ENCODE peak calls at places on chromosomes 11 and 22, in four cellular contexts. Z is astrocyte of the cerebellum, L is heart right ventricle, D is brain microvascular endothelial cell. B is an unnamed sample.

GRCh38 chr11:18312012-18312411 is 9.9 kb downstream of the HPS5 start:
- DNase-seq in Z (peak; percentile 18), L (no peak), D (peak; percentile 11), B (no peak)

GRCh38 chr11:27754035-27755017 is 54.1 kb upstream of the BDNF start:
- DNase-seq in Z (peak; percentile 87), L (no peak), D (peak; percentile 82), B (no peak)

GRCh38 chr11:76850815-76851214 is 9.9 kb upstream of the ACER3 start:
- DNase-seq in Z (no peak), L (peak; percentile 19), D (no peak), B (no peak)

GRCh38 chr22:40928657-40929056 is 22.5 kb upstream of the RBX1 start:
- DNase-seq in Z (no peak), L (no peak), D (no peak), B (no peak)

GRCh38 chr11:133895551-133895950 is 50.2 kb upstream of the SPATA19 start:
- DNase-seq in Z (no peak), L (no peak), D (no peak), B (no peak)

GRCh38 chr11:14454861-14455632 is 44.6 kb downstream of the COPB1 start:
- DNase-seq in Z (peak; percentile 12), L (no peak), D (no peak), B (no peak)

GRCh38 chr22:37932821-37933578 is 20.4 kb downstream of the C22orf23 start:
- DNase-seq in Z (no peak), L (no peak), D (no peak), B (no peak)

GRCh38 chr11:43907028-43907966 is 26.7 kb downstream of the ALKBH3 start:
- DNase-seq in Z (no peak), L (no peak), D (no peak), B (no peak)

GRCh38 chr22:45818130-45819085 is 146.8 kb downstream of the ATXN10 start:
- DNase-seq in Z (no peak), L (peak; percentile 58), D (no peak), B (no peak)

GRCh38 chr11:61122761-61123160 is 20.5 kb downstream of the CD5 start:
- DNase-seq in Z (no peak), L (no peak), D (no peak), B (no peak)

GRCh38 chr11:111634981-111635705 is 32.9 kb downstream of the SIK2 start:
- DNase-seq in Z (peak; percentile 34), L (no peak), D (no peak), B (no peak)

GRCh38 chr11:107825875-107826274 is 32.7 kb downstream of the SLC35F2 start:
- DNase-seq in Z (no peak), L (no peak), D (no peak), B (no peak)

GRCh38 chr22:45007946-45008852 is 1.6 kb downstream of the PHF21B start:
- DNase-seq in Z (no peak), L (peak; percentile 8), D (no peak), B (no peak)

GRCh38 chr11:32023370-32023964 is 67.4 kb upstream of the RCN1 start:
- DNase-seq in Z (no peak), L (no peak), D (no peak), B (no peak)

GRCh38 chr11:78200553-78200952 is 11.8 kb downstream of the USP35 start:
- DNase-seq in Z (no peak), L (no peak), D (no peak), B (no peak)

GRCh38 chr11:31987118-31988005 is 103.5 kb upstream of the RCN1 start:
- DNase-seq in Z (no peak), L (no peak), D (no peak), B (no peak)

GRCh38 chr11:133197425-133197824 is 334.9 kb downstream of the OPCML start:
- DNase-seq in Z (no peak), L (no peak), D (no peak), B (no peak)

GRCh38 chr22:45430871-45431270 is 17.4 kb downstream of the RIBC2 start:
- DNase-seq in Z (no peak), L (no peak), D (no peak), B (no peak)

GRCh38 chr11:3037945-3038271 is 19.3 kb downstream of the CARS1 start:
- DNase-seq in Z (no peak), L (no peak), D (no peak), B (no peak)

GRCh38 chr22:24521791-24522245 is 26.7 kb downstream of the UPB1 start:
- DNase-seq in Z (peak; percentile 35), L (no peak), D (peak; percentile 41), B (no peak)

GRCh38 chr22:31734512-31734911 is 15.4 kb downstream of the PRR14L start:
- DNase-seq in Z (peak; percentile 31), L (no peak), D (peak; percentile 68), B (no peak)

GRCh38 chr11:62805044-62805892 is at the start of gene NXF1:
- DNase-seq in Z (peak; percentile 83), L (peak; percentile 94), D (peak; percentile 85), B (peak; percentile 99)

GRCh38 chr11:37552284-37552683 is 954.2 kb upstream of the RAG2 start:
- DNase-seq in Z (no peak), L (no peak), D (no peak), B (no peak)

GRCh38 chr22:39405346-39406085 is 5.9 kb downstream of the TAB1 start:
- DNase-seq in Z (no peak), L (no peak), D (peak; percentile 75), B (no peak)

GRCh38 chr11:119067371-119068222 is at the start of gene VPS11:
- DNase-seq in Z (peak; percentile 89), L (peak; percentile 97), D (peak; percentile 95), B (peak; percentile 94)

DNA sequence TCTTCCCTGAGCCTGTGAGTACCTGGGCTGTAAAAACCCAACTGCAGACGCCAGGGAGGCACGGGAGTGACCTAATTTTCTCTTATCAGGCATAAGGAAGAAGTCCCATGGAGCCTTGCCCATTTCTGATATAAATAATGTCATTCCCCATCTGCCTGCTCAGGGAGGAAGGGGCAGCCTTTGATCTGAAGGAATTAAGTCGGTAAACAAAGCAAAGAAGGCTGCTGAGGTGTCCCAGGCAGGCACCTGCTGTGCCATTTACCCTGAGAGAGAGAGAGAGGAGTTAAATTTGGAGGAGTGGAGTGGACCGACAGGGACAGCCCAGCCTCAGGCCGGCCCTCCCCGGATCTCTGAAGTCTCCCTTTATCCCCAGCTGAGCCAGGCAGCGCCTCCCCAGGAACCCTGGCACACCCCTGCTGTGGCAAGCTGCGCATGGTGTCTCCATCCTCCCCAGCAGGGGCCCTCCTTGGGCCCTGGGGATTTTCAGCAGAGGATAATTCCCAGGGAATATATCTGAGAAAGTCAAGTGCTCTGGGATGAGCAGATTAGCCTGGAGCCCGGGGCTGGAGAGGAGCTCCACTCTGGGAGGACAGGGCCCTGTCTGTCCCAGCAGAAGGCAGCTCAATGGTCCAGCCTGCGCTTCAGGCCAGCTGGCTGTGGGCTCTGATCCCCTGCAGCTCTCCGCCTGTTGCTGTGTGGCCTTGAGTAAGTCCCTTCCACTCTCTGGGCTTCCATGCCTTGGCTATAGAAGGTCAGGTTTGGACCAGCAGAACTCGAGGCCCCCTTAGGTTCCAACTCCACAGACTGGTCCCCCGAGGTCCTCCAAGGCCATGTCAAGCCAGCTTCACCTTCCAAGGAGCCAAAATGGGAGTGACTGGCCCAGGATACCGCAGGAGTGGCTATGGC is 17.5 kb upstream of the CABP7 start:
- DNase-seq in Z (no peak), L (no peak), D (no peak), B (no peak)
- TF ChIP-seq CTCF in Z (peak; percentile 3), L (no peak), D (peak; percentile 32), B (no peak)

DNA sequence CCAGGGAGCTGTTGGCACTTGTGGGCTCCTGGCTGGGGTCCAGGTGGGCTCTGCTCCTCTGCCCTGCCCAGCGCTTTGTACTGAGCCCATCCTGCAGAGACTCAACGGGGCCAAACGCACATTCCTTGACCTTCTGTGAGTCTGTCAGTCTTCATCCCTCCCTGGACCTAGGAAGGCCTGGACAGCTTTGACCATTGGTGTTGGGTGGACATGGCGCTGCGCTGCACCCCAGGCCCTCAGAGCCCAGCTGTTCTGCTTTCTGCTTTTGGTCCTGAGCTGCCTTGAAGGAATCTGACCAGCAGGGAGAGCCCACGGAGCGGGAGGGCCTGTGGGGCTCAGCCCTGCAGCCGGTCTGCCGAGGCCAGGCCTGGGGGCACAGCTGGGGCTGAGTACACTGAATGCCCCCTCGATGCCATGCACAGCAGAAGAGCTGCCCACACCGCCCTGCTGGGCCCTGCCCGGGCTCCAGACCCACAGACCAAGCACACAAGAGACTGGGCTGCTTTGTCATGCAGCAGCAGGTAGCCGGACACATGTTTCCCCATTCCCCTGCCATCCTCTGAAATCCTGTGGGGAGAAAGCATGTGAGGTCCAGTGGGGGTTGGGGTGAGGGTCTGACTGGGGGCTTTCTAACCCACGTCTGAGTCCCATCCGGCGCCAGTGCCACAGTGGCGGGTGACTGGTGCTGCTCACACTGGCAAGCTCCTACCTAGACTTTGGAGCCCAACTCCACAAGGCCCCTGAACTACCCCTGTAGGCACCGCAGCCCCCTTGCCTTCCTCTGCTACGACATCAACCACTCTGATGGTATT is 24.1 kb upstream of the CCDC188 start:
- DNase-seq in Z (no peak), L (no peak), D (no peak), B (no peak)
- TF ChIP-seq CTCF in Z (peak; percentile 44), L (no peak), D (peak; percentile 65), B (no peak)

GRCh38 chr11:128599729-128600128 is 12.4 kb upstream of the ETS1 start:
- DNase-seq in Z (no peak), L (no peak), D (peak; percentile 66), B (no peak)

GRCh38 chr11:128604723-128605122 is 17.4 kb upstream of the ETS1 start:
- DNase-seq in Z (no peak), L (no peak), D (no peak), B (no peak)

GRCh38 chr11:128603003-128603715 is 15.8 kb upstream of the ETS1 start:
- DNase-seq in Z (no peak), L (no peak), D (no peak), B (no peak)

GRCh38 chr11:128607819-128608218 is 20.5 kb upstream of the ETS1 start:
- DNase-seq in Z (no peak), L (no peak), D (no peak), B (no peak)

GRCh38 chr11:128603752-128604472 is 16.6 kb upstream of the ETS1 start:
- DNase-seq in Z (no peak), L (no peak), D (no peak), B (no peak)
- TF ChIP-seq CTCF in Z (no peak), L (no peak), D (no peak), B (no peak)

DNA sequence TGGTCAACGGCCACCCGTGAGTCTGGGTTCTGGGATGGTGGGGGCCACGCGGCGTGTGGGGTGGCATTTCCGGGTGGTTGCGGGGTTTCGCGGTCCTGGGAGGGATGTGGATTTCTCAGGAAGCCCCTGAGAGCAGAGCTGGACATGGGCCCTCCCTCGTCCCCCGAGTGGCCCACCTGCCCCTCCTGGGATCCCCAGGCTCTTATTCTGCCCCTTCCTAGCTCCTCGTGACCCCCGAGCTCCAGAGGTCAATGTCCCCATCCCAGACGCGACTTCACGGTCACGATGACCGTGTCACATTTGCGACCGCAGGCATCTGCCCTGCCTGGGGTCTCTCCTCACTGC is 4.4 kb downstream of the MUC5AC start:
- DNase-seq in Z (no peak), L (no peak), D (no peak), B (peak; percentile 8)
- TF ChIP-seq CTCF in Z (no peak), L (no peak), D (no peak), B (no peak)

GRCh38 chr11:8035225-8035846 is 45.7 kb upstream of the TUB start:
- DNase-seq in Z (no peak), L (no peak), D (no peak), B (no peak)
- TF ChIP-seq CTCF in Z (no peak), L (no peak), D (no peak), B (no peak)